ENCODE peak calls at places on chromosomes 4 and X, in nine cellular contexts. V is RPMI8226; T is stimulated activated naive CD4-positive, alpha-beta T cell; U is activated CD8-positive, alpha-beta memory T cell treated with anti-CD3 and anti-CD28 coated beads, Interleukin-2, amount 50 U/mL, for 48 hours; E is NCI-H1417; S is GM04504; J is amygdala; F is erythroblast; Y is EL. P is an unnamed sample.
A peak's percentile ranks its signal among the peaks of the same experiment; 100 is the strongest.

GRCh38 chrX:115913575-115913974 is 257.0 kb upstream of the AGTR2 start:
- DNase-seq in T (no peak), J (no peak), U (no peak), Y (no peak), S (no peak), F (no peak), E (no peak), V (no peak), P (no peak)

GRCh38 chr4:143356493-143356892 is 19.8 kb downstream of the GAB1 start:
- DNase-seq in U (no peak), Y (no peak), S (no peak), T (no peak), J (no peak), V (peak; percentile 78), F (no peak), E (no peak), P (no peak)

GRCh38 chr4:108917255-108917654 is 154.4 kb upstream of the ETNPPL start:
- DNase-seq in F (no peak), J (no peak), T (no peak), V (no peak), E (no peak), Y (no peak), S (no peak), U (no peak), P (no peak)

GRCh38 chr4:82900016-82900334 is 560 bp upstream of the THAP9 start:
- DNase-seq in Y (no peak), T (no peak), U (no peak), F (peak; percentile 77), V (peak; percentile 40), S (no peak), J (no peak), E (no peak), P (peak; percentile 76)

GRCh38 chr4:186900232-186900900 is 176.7 kb upstream of the FAT1 start:
- DNase-seq in Y (peak; percentile 74), F (peak; percentile 40), S (peak; percentile 64), V (no peak), E (no peak), J (no peak), T (no peak), U (no peak), P (no peak)

GRCh38 chr4:57055873-57056272 is 54.3 kb downstream of the IGFBP7 start:
- DNase-seq in T (no peak), S (no peak), U (no peak), F (no peak), V (no peak), J (peak; percentile 11), Y (no peak), E (no peak), P (no peak)

GRCh38 chrX:44906542-44906941 is 33.6 kb downstream of the KDM6A start:
- DNase-seq in T (no peak), S (no peak), E (no peak), U (no peak), Y (no peak), J (no peak), V (no peak), F (no peak), P (no peak)

GRCh38 chr4:159460408-159460807 is 357.5 kb downstream of the RAPGEF2 start:
- DNase-seq in S (no peak), U (no peak), V (no peak), T (no peak), J (no peak), Y (no peak), E (no peak), F (no peak), P (no peak)

GRCh38 chr4:8528713-8529112 is 51.5 kb upstream of the GPR78 start:
- DNase-seq in E (no peak), F (no peak), V (no peak), Y (peak; percentile 73), T (no peak), J (no peak), S (peak; percentile 47), U (no peak), P (no peak)

GRCh38 chr4:163755013-163755412 is 260.5 kb downstream of the TMA16 start:
- DNase-seq in U (no peak), S (no peak), T (no peak), E (peak; percentile 59), J (no peak), Y (peak; percentile 51), V (no peak), F (no peak), P (peak; percentile 46)

GRCh38 chrX:18983711-18984380 is at the start of gene PHKA2:
- DNase-seq in Y (peak; percentile 57), J (peak; percentile 9), T (peak; percentile 21), U (peak; percentile 68), E (no peak), F (no peak), S (peak; percentile 17), V (peak; percentile 41), P (peak; percentile 50)

GRCh38 chrX:144219035-144219434 is 335.2 kb downstream of the UBE2NL start:
- DNase-seq in U (no peak), J (no peak), V (no peak), Y (no peak), E (no peak), T (no peak), F (no peak), S (no peak), P (no peak)

GRCh38 chr4:1714303-1715001 is 2.3 kb upstream of the SLBP start:
- DNase-seq in F (peak; percentile 31), T (no peak), U (no peak), E (no peak), Y (no peak), S (no peak), V (no peak), J (no peak), P (no peak)

GRCh38 chrX:14801136-14801535 is 71.7 kb downstream of the FANCB start:
- DNase-seq in F (no peak), Y (peak; percentile 62), E (no peak), S (no peak), T (no peak), V (no peak), U (no peak), J (no peak), P (no peak)

GRCh38 chr4:174697164-174697563 is 131.9 kb downstream of the GLRA3 start:
- DNase-seq in S (peak; percentile 34), U (no peak), V (no peak), Y (no peak), J (no peak), F (peak; percentile 5), E (no peak), T (no peak), P (peak; percentile 38)

GRCh38 chrX:9315086-9315485 is 149.8 kb upstream of the TBL1X start:
- DNase-seq in J (no peak), F (no peak), E (no peak), V (no peak), U (no peak), S (peak; percentile 18), Y (no peak), T (no peak), P (no peak)

GRCh38 chr4:145840162-145840768 is 98.4 kb downstream of the ZNF827 start:
- DNase-seq in S (no peak), E (peak; percentile 59), Y (peak; percentile 41), F (peak; percentile 49), V (peak; percentile 21), U (no peak), T (peak; percentile 2), J (no peak), P (peak; percentile 77)

GRCh38 chr4:5199912-5200311 is 148.6 kb downstream of the STK32B start:
- DNase-seq in J (no peak), F (no peak), S (no peak), V (no peak), T (no peak), E (no peak), U (no peak), Y (no peak), P (no peak)

GRCh38 chr4:159515314-159516025 is 412.6 kb downstream of the RAPGEF2 start:
- DNase-seq in T (no peak), S (no peak), U (no peak), J (no peak), V (no peak), E (no peak), Y (no peak), F (no peak), P (no peak)

GRCh38 chr4:111628437-111628836 is 516.8 kb upstream of the FAM241A start:
- DNase-seq in F (no peak), E (no peak), U (no peak), Y (no peak), S (no peak), J (no peak), T (no peak), V (no peak), P (no peak)

GRCh38 chr4:97987019-97987648 is 156.1 kb downstream of the STPG2 start:
- DNase-seq in F (peak; percentile 8), E (peak; percentile 71), T (no peak), V (peak; percentile 23), Y (no peak), S (no peak), J (no peak), U (no peak), P (peak; percentile 63)

GRCh38 chr4:910366-911091 is 21.6 kb downstream of the GAK start:
- DNase-seq in J (no peak), E (no peak), S (no peak), F (no peak), T (no peak), U (no peak), V (no peak), Y (no peak), P (no peak)

GRCh38 chr4:145557720-145558119 is 61.5 kb upstream of the MMAA start:
- DNase-seq in J (no peak), S (peak; percentile 37), T (peak; percentile 6), F (peak; percentile 72), V (peak; percentile 64), U (peak; percentile 66), Y (peak; percentile 53), E (peak; percentile 48), P (peak; percentile 77)

GRCh38 chr4:8330821-8331566 is 61.4 kb downstream of the HTRA3 start:
- DNase-seq in F (no peak), V (no peak), J (no peak), Y (no peak), S (no peak), T (no peak), U (no peak), E (no peak), P (no peak)

GRCh38 chrX:152575331-152575730 is 62.4 kb upstream of the GABRQ start:
- DNase-seq in Y (no peak), T (no peak), F (no peak), S (no peak), J (no peak), E (no peak), U (no peak), V (no peak), P (no peak)

GRCh38 chr4:83535945-83536648 is at the start of gene GPAT3:
- DNase-seq in F (peak; percentile 62), J (peak; percentile 1), V (peak; percentile 80), U (peak; percentile 80), E (peak; percentile 81), Y (peak; percentile 60), T (peak; percentile 38), S (peak; percentile 46), P (peak; percentile 55)

GRCh38 chrX:135741192-135741715 is 26.7 kb downstream of the CT45A3 start:
- DNase-seq in V (no peak), Y (no peak), J (no peak), S (no peak), E (no peak), U (no peak), T (no peak), F (no peak), P (no peak)

GRCh38 chr4:101307901-101308300 is 39.4 kb downstream of the PPP3CA start:
- DNase-seq in J (no peak), F (no peak), Y (no peak), T (no peak), E (no peak), U (no peak), V (no peak), S (no peak), P (no peak)

GRCh38 chrX:79169484-79169883 is 25.0 kb downstream of the GPR174 start:
- DNase-seq in T (no peak), V (no peak), S (no peak), U (no peak), J (no peak), F (no peak), E (no peak), Y (no peak), P (no peak)

GRCh38 chr4:158122501-158122900 is 50.3 kb downstream of the GASK1B start:
- DNase-seq in Y (peak; percentile 8), J (no peak), E (no peak), T (no peak), S (no peak), F (no peak), V (no peak), U (no peak), P (no peak)

GRCh38 chr4:156946508-156947197 is 24.9 kb downstream of the PDGFC start:
- DNase-seq in T (no peak), J (no peak), E (no peak), Y (peak; percentile 98), U (no peak), V (no peak), S (peak; percentile 92), F (peak; percentile 74), P (no peak)

P was measured in Kasumi-1.